ENCODE peak calls at places on chromosomes 13 and 19, in nine cellular contexts. C is body of pancreas, X is breast epithelium, N is tibial nerve, P is ovary, O is stomach, B is sigmoid colon, Z is heart left ventricle, T is IMR-90. K is an unnamed sample.

GRCh38 chr13:109700176-109700575 is 86.2 kb downstream of the IRS2 start:
- DNase-seq in C (peak; percentile 28), X (no peak), N (peak; percentile 29), P (peak; percentile 28), O (peak; percentile 75), B (peak; percentile 84), Z (peak; percentile 84), T (peak; percentile 24), K (no peak)

GRCh38 chr13:20823071-20823470 is 49.3 kb upstream of the EEF1AKMT1 start:
- DNase-seq in C (no peak), X (no peak), N (no peak), P (no peak), O (no peak), B (no peak), Z (no peak), T (peak; percentile 22), K (no peak)

GRCh38 chr13:108154421-108154858 is 60.9 kb downstream of the LIG4 start:
- DNase-seq in C (peak; percentile 64), X (no peak), N (no peak), P (no peak), O (peak; percentile 64), B (no peak), Z (no peak), T (no peak), K (no peak)

GRCh38 chr19:14347999-14348889 is 33.0 kb upstream of the ADGRE5 start:
- DNase-seq in C (peak; percentile 63), X (peak; percentile 73), N (no peak), P (peak; percentile 56), O (peak; percentile 76), B (peak; percentile 77), Z (peak; percentile 70), T (no peak), K (peak; percentile 34)

GRCh38 chr13:52141299-52141698 is 12.4 kb upstream of the NEK5 start:
- DNase-seq in C (no peak), X (no peak), N (no peak), P (no peak), O (no peak), B (no peak), Z (no peak), T (no peak), K (no peak)

GRCh38 chr13:44575741-44576395 is at the start of gene TSC22D1:
- DNase-seq in C (peak; percentile 54), X (no peak), N (peak; percentile 21), P (peak; percentile 43), O (peak; percentile 51), B (peak; percentile 70), Z (peak; percentile 51), T (peak; percentile 56), K (peak; percentile 25)

GRCh38 chr13:97018029-97018819 is 23.9 kb upstream of the OXGR1 start:
- DNase-seq in C (peak; percentile 33), X (no peak), N (no peak), P (peak; percentile 50), O (no peak), B (no peak), Z (peak; percentile 27), T (peak; percentile 61), K (no peak)

GRCh38 chr19:5152767-5153532 is 184.0 kb downstream of the KDM4B start:
- DNase-seq in C (no peak), X (no peak), N (no peak), P (no peak), O (no peak), B (no peak), Z (no peak), T (no peak), K (no peak)

GRCh38 chr13:99122171-99122570 is 78.5 kb upstream of the UBAC2 start:
- DNase-seq in C (no peak), X (no peak), N (no peak), P (no peak), O (no peak), B (no peak), Z (no peak), T (no peak), K (no peak)

GRCh38 chr13:80224468-80224867 is 116.5 kb downstream of the SPRY2 start:
- DNase-seq in C (no peak), X (no peak), N (no peak), P (no peak), O (no peak), B (no peak), Z (no peak), T (peak; percentile 26), K (no peak)

GRCh38 chr19:3783660-3784584 is 2.3 kb downstream of the MATK start:
- DNase-seq in C (no peak), X (no peak), N (no peak), P (no peak), O (no peak), B (no peak), Z (no peak), T (no peak), K (no peak)

GRCh38 chr13:93260591-93260990 is 34.0 kb downstream of the GPC6 start:
- DNase-seq in C (no peak), X (no peak), N (no peak), P (no peak), O (no peak), B (no peak), Z (no peak), T (peak; percentile 44), K (no peak)

GRCh38 chr13:113656015-113656588 is 1.9 kb downstream of the ATP4B start:
- DNase-seq in C (peak; percentile 6), X (peak; percentile 35), N (peak; percentile 8), P (no peak), O (peak; percentile 26), B (peak; percentile 60), Z (peak; percentile 14), T (no peak), K (no peak)

DNA sequence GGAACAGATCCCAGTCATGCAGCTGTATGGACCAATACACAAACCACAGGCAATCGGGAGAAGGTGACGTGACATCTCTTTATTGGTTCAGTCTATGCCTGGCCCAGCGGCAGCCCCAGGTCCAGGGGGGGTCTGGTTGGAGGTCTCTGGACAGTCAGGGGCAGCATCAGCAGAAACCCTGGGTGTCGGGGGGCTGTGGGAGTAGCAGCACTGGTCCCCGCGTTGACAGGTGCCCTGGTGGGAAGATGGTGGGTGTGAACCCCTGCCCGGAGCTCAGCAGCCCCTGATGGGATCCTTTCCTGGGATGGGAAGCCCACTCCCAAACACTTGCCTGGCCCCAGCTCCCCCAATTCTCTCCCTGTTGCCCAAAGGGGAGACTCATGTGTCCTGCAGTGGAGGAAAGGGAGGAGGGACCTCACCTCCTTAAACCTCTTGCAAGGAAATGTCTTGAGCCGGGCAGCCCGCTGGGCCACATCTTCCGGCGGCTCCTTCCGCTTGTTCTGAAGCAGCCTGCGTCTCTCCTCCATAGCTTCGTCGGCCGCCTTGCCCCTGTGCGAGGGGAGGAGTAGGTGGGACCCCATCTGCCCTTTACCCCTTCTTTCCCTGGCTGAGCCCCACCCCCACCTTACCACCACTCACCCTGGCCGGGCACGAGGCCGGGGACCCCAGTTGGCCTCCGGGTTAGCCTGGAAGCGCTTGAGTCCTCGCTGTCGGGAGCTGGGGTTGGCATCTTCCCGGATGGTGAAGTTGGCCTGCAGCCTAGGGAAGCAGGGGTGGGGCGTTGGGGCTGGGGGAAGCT is 2.4 kb upstream of the LYL1 start:
- DNase-seq in C (no peak), X (no peak), N (no peak), P (no peak), O (no peak), B (no peak), Z (peak; percentile 36), T (no peak), K (no peak)
- TF ChIP-seq CTCF in C (no peak), X (no peak), N (no peak), P (no peak), O (no peak), B (peak; percentile 6), Z (no peak), T (no peak), K (no peak)

GRCh38 chr13:30354481-30355404 is 47.4 kb upstream of the KATNAL1 start:
- DNase-seq in C (no peak), X (no peak), N (no peak), P (no peak), O (no peak), B (no peak), Z (no peak), T (no peak), K (no peak)
- H3K4me1 ChIP-seq in C (no peaks in the 10 kb centered on the region), X (no peaks in the 10 kb centered on the region), N (no peaks in the 10 kb centered on the region), P (no peaks in the 10 kb centered on the region), O (peaks cover 10% of the 10 kb centered on the region), B (no peaks in the 10 kb centered on the region), Z (peaks cover 3% of the 10 kb centered on the region), T (no peaks in the 10 kb centered on the region), K (no peaks in the 10 kb centered on the region)

GRCh38 chr19:926595-927043 is 784 bp downstream of the ARID3A start:
- DNase-seq in C (no peak), X (peak; percentile 55), N (no peak), P (peak; percentile 70), O (peak; percentile 67), B (no peak), Z (peak; percentile 72), T (no peak), K (no peak)

GRCh38 chr19:927707-928401 is 2.0 kb downstream of the ARID3A start:
- DNase-seq in C (no peak), X (no peak), N (no peak), P (no peak), O (no peak), B (no peak), Z (no peak), T (no peak), K (no peak)

GRCh38 chr19:927044-927706 is 1.3 kb downstream of the ARID3A start:
- DNase-seq in C (peak; percentile 59), X (peak; percentile 58), N (peak; percentile 75), P (peak; percentile 78), O (peak; percentile 55), B (peak; percentile 93), Z (peak; percentile 54), T (no peak), K (no peak)

GRCh38 chr19:925087-925911 is 536 bp upstream of the ARID3A start:
- DNase-seq in C (peak; percentile 80), X (peak; percentile 70), N (peak; percentile 70), P (peak; percentile 83), O (peak; percentile 80), B (peak; percentile 92), Z (peak; percentile 83), T (peak; percentile 82), K (peak; percentile 68)

GRCh38 chr19:925912-926594 is at the start of gene ARID3A:
- DNase-seq in C (peak; percentile 67), X (peak; percentile 56), N (no peak), P (no peak), O (peak; percentile 56), B (peak; percentile 84), Z (no peak), T (no peak), K (peak; percentile 32)
- TF ChIP-seq POLR2A in C (no peak), X (no peak), N (peak; percentile 30), P (no peak), O (no peak), B (no peak), Z (no peak), T (peak; percentile 59), K (no peak)

DNA sequence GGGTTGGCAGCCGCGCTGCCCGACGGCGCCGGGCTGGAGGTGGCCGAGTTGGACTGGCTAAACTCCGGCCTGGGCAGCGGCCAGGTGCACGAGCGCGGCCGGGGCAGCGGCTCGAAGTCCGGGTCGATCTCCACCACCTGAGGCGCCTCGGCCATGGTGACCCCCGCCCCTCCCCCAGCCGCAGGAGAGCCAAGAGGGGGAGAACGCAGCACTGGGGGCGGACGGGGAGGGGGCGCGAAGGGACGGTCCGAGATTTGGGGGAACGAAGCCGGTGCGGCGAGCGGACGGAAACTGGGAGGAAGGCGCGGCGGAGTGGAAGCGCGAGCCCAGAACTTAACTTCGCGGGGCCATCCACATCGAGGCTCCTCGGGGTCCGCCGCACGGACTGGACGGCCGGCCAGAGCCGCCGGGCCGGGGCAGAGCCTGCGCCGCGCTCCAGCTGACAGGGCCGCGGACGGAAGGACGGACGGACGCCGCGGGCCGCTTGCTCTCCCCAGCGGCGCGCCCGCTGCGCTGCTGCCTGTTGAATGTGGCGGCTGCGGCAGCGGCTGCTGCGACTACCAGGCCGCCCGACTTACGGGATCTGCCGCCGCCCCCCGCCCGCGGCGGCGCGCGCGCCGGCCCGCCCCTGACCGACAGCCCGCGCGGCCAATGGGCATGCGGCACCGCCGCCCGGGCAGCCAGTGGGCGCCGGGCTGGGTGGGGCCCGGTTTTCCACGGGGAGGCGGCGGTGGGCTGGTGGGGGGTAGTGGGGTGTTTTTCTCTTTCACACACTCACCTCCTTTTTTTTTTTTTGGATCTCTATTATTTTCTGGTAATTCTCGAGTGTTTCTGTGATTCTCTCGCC is at the start of gene FOXO1:
- DNase-seq in C (peak; percentile 90), X (peak; percentile 89), N (peak; percentile 86), P (peak; percentile 92), O (peak; percentile 91), B (peak; percentile 94), Z (peak; percentile 95), T (peak; percentile 74), K (peak; percentile 88)
- TF ChIP-seq CTCF in C (no peak), X (no peak), N (no peak), P (no peak), O (no peak), B (no peak), Z (no peak), T (no peak), K (no peak)